ENCODE peak calls at places on chromosome 10, in nine cellular contexts. O is fibroblast of pulmonary artery; W is activated CD4-positive, CD25-positive, alpha-beta regulatory T cell; D is OCI-M1; F is central memory CD4-positive, alpha-beta T cell; V is GM12864; M is adipocyte; A is stimulated activated CD4-positive, alpha-beta T cell treated with anti-CD3 and anti-CD28 coated beads, Interleukin-4, amount 100 ng/mL, for 24 hours; Q is Kasumi-1. K is an unnamed sample.

GRCh38 chr10:543862-544822 is 145.3 kb downstream of the DIP2C start:
- DNase-seq in A (no peak), W (no peak), V (no peak), Q (no peak), O (no peak), D (no peak), M (no peak), F (no peak), K (no peak)

GRCh38 chr10:10432306-10433035 is 585.2 kb upstream of the CELF2 start:
- DNase-seq in V (no peak), M (no peak), A (no peak), D (no peak), Q (no peak), O (no peak), W (no peak), F (no peak), K (no peak)

GRCh38 chr10:61023053-61023452 is 79.1 kb upstream of the RHOBTB1 start:
- DNase-seq in D (no peak), W (no peak), M (no peak), V (no peak), Q (no peak), F (no peak), A (no peak), O (no peak), K (no peak)

GRCh38 chr10:124745678-124746077 is 1.5 kb upstream of the FAM53B start:
- DNase-seq in D (peak; percentile 83), F (peak; percentile 61), Q (peak; percentile 88), M (peak; percentile 57), A (no peak), V (no peak), W (no peak), O (peak; percentile 79), K (peak; percentile 79)

GRCh38 chr10:123429631-123430257 is 236.4 kb upstream of the GPR26 start:
- DNase-seq in Q (no peak), F (no peak), V (no peak), A (no peak), D (no peak), M (no peak), W (no peak), O (no peak), K (no peak)

GRCh38 chr10:1109795-1110673 is 53.8 kb downstream of the WDR37 start:
- DNase-seq in M (peak; percentile 37), A (peak; percentile 83), Q (peak; percentile 94), D (peak; percentile 53), V (peak; percentile 53), F (peak; percentile 79), O (peak; percentile 85), W (peak; percentile 67), K (peak; percentile 94)

GRCh38 chr10:77943086-77943901 is 16.7 kb upstream of the DLG5 start:
- DNase-seq in A (no peak), Q (peak; percentile 31), O (peak; percentile 76), V (no peak), W (no peak), D (no peak), M (peak; percentile 57), F (no peak), K (peak; percentile 87)

GRCh38 chr10:50275650-50276235 is 24.4 kb upstream of the ASAH2 start:
- DNase-seq in O (peak; percentile 31), D (peak; percentile 85), F (no peak), V (no peak), W (no peak), M (peak; percentile 13), A (peak; percentile 39), Q (peak; percentile 56), K (peak; percentile 36)

GRCh38 chr10:10499839-10500238 is 517.8 kb upstream of the CELF2 start:
- DNase-seq in W (no peak), M (no peak), O (peak; percentile 78), Q (peak; percentile 58), D (no peak), A (no peak), F (no peak), V (no peak), K (peak; percentile 77)

GRCh38 chr10:92238586-92239098 is 52.2 kb downstream of the CPEB3 start:
- DNase-seq in O (peak; percentile 64), V (no peak), D (peak; percentile 41), A (no peak), F (no peak), M (peak; percentile 64), W (no peak), Q (no peak), K (peak; percentile 84)

GRCh38 chr10:46247808-46248569 is 38.8 kb upstream of the ANTXRL start:
- DNase-seq in O (no peak), A (no peak), D (peak; percentile 28), W (no peak), M (no peak), F (no peak), V (no peak), Q (no peak), K (no peak)

GRCh38 chr10:59830601-59831259 is 75.6 kb downstream of the CCDC6 start:
- DNase-seq in O (peak; percentile 80), M (peak; percentile 61), W (no peak), F (peak; percentile 8), D (peak; percentile 71), V (no peak), A (peak; percentile 12), Q (peak; percentile 77), K (peak; percentile 73)

GRCh38 chr10:86211691-86212390 is 154.8 kb downstream of the GRID1 start:
- DNase-seq in D (no peak), A (no peak), O (no peak), Q (no peak), W (no peak), F (no peak), V (no peak), M (no peak), K (no peak)

GRCh38 chr10:60643874-60644273 is 134.4 kb upstream of the CDK1 start:
- DNase-seq in M (no peak), W (no peak), Q (no peak), A (no peak), V (no peak), F (no peak), D (peak; percentile 20), O (no peak), K (no peak)

GRCh38 chr10:59891349-59891748 is 15.0 kb downstream of the CCDC6 start:
- DNase-seq in F (no peak), A (no peak), O (no peak), Q (no peak), D (no peak), V (no peak), M (no peak), W (no peak), K (no peak)

GRCh38 chr10:22464966-22465627 is 119.8 kb downstream of the SPAG6 start:
- DNase-seq in V (no peak), F (no peak), D (no peak), A (no peak), M (no peak), Q (no peak), O (no peak), W (no peak), K (no peak)

GRCh38 chr10:3251172-3251571 is 78.6 kb upstream of the PITRM1 start:
- DNase-seq in M (no peak), A (no peak), O (no peak), V (no peak), Q (no peak), W (no peak), F (no peak), D (no peak), K (no peak)

GRCh38 chr10:110457851-110458582 is 39.7 kb upstream of the DUSP5 start:
- DNase-seq in M (no peak), W (no peak), V (no peak), F (no peak), Q (no peak), D (no peak), A (no peak), O (no peak), K (no peak)

GRCh38 chr10:69802424-69803161 is 887 bp downstream of the COL13A1 start:
- DNase-seq in D (no peak), M (peak; percentile 72), Q (peak; percentile 7), O (peak; percentile 56), V (no peak), F (no peak), A (no peak), W (no peak), K (peak; percentile 65)

GRCh38 chr10:97687785-97688781 is 1.0 kb upstream of the AVPI1 start:
- DNase-seq in Q (peak; percentile 20), F (no peak), V (no peak), M (peak; percentile 89), W (no peak), A (no peak), D (peak; percentile 79), O (peak; percentile 62), K (peak; percentile 75)

GRCh38 chr10:124236818-124237217 is 143.4 kb upstream of the CHST15 start:
- DNase-seq in W (no peak), O (no peak), A (no peak), F (no peak), M (no peak), Q (no peak), D (no peak), V (no peak), K (no peak)

GRCh38 chr10:125523347-125523746 is 159.6 kb downstream of the TEX36 start:
- DNase-seq in Q (no peak), W (no peak), O (no peak), M (no peak), F (no peak), D (no peak), A (no peak), V (no peak), K (no peak)

GRCh38 chr10:11442001-11442773 is 169.3 kb downstream of the USP6NL start:
- DNase-seq in O (no peak), W (no peak), F (no peak), V (no peak), A (no peak), M (no peak), D (no peak), Q (no peak), K (no peak)

GRCh38 chr10:132133449-132134291 is 53.1 kb upstream of the DPYSL4 start:
- DNase-seq in M (no peak), D (no peak), A (no peak), W (no peak), O (no peak), V (no peak), F (no peak), Q (no peak), K (no peak)

GRCh38 chr10:30827531-30828120 is 198.1 kb upstream of the LYZL2 start:
- DNase-seq in A (no peak), D (no peak), V (no peak), M (peak; percentile 43), F (no peak), Q (no peak), W (no peak), O (peak; percentile 79), K (peak; percentile 75)

GRCh38 chr10:114491419-114491818 is 87.1 kb upstream of the AFAP1L2 start:
- DNase-seq in O (no peak), V (no peak), D (no peak), M (no peak), A (no peak), W (no peak), Q (no peak), F (no peak), K (no peak)

GRCh38 chr10:101607124-101607523 is 19.0 kb downstream of the DPCD start:
- DNase-seq in A (no peak), M (no peak), F (no peak), Q (no peak), D (no peak), V (no peak), W (no peak), O (no peak), K (no peak)

GRCh38 chr10:69624245-69624786 is 5.7 kb upstream of the FAM241B start:
- DNase-seq in Q (no peak), D (peak; percentile 32), W (no peak), O (no peak), F (peak; percentile 55), M (no peak), V (no peak), A (no peak), K (no peak)

GRCh38 chr10:22625511-22626288 is 88.7 kb downstream of the PIP4K2A start:
- DNase-seq in O (no peak), M (no peak), W (no peak), Q (no peak), A (no peak), F (no peak), D (no peak), V (no peak), K (peak; percentile 46)

GRCh38 chr10:5540886-5541285 is 16.1 kb downstream of the CALML3 start:
- DNase-seq in D (no peak), F (no peak), W (no peak), M (no peak), O (no peak), V (no peak), Q (no peak), A (no peak), K (no peak)

GRCh38 chr10:77609781-77610272 is 27.8 kb downstream of the KCNMA1 start:
- DNase-seq in D (peak; percentile 19), V (no peak), M (peak; percentile 49), A (no peak), O (peak; percentile 58), W (no peak), F (no peak), Q (peak; percentile 75), K (peak; percentile 80)